ENCODE peak calls at places on chromosomes 16 and 17, in eight cellular contexts. J is mucosa of descending colon, G is nucleus accumbens, I is AG04449, E is astrocyte of the spinal cord, Y is aorta, B is NCI-H748 treated with DMSO at 0.1 percent for 48 hours, Z is activated gamma-delta T cell treated with Interleukin-2 at 50 U/mL for 16 hours. X is an unnamed sample.

GRCh38 chr16:68335175-68335574 is 24.4 kb downstream of the PRMT7 start:
- DNase-seq in E (no peak), Y (no peak), B (no peak), I (no peak), J (no peak), Z (no peak), G (no peak), X (no peak)

GRCh38 chr16:35492225-35492624 is 2032.8 kb downstream of the TP53TG3F start:
- DNase-seq in G (no peak), B (peak; percentile 50), Y (no peak), Z (no peak), J (no peak), I (no peak), E (no peak), X (no peak)

GRCh38 chr17:38421871-38422819 is 6.1 kb upstream of the ARHGAP23 start:
- DNase-seq in G (no peak), Z (no peak), I (no peak), Y (no peak), E (no peak), J (no peak), B (no peak), X (peak; percentile 54)

GRCh38 chr17:33725675-33726271 is 432.7 kb upstream of the ASIC2 start:
- DNase-seq in B (peak; percentile 6), G (peak; percentile 2), Y (peak; percentile 48), I (no peak), E (no peak), Z (peak; percentile 4), J (no peak), X (no peak)

GRCh38 chr17:29042679-29043538 is at the start of gene PIPOX:
- DNase-seq in I (no peak), Y (peak; percentile 65), E (peak; percentile 61), J (no peak), Z (no peak), B (peak; percentile 98), G (peak; percentile 20), X (peak; percentile 74)

GRCh38 chr16:96935-97381 is 18.9 kb downstream of the MPG start:
- DNase-seq in B (peak; percentile 49), Z (peak; percentile 90), E (peak; percentile 84), J (peak; percentile 92), G (peak; percentile 68), I (no peak), Y (peak; percentile 95), X (peak; percentile 78)

GRCh38 chr16:11612110-11612981 is 25.6 kb upstream of the LITAF start:
- DNase-seq in Y (peak; percentile 68), G (no peak), B (no peak), I (no peak), E (no peak), Z (no peak), J (peak; percentile 90), X (no peak)

GRCh38 chr16:8727084-8727590 is 52.7 kb downstream of the ABAT start:
- DNase-seq in Z (no peak), I (no peak), G (no peak), Y (no peak), E (no peak), B (no peak), J (no peak), X (no peak)

GRCh38 chr16:1631931-1632637 is 19.9 kb downstream of the CRAMP1 start:
- DNase-seq in G (no peak), B (no peak), I (no peak), Z (no peak), Y (no peak), E (no peak), J (no peak), X (no peak)